ENCODE peak calls at places on chromosome 9, in seven cellular contexts. Q is pancreas, D is Peyer's patch, C is stomach, E is H9, X is PC-9, A is hepatocyte. J is an unnamed sample.

GRCh38 chr9:76904661-76905457 is 1.1 kb downstream of the PRUNE2 start:
- DNase-seq in Q (no peak), D (no peak), C (no peak), E (no peak), X (no peak), A (no peak), J (no peak)

GRCh38 chr9:105385372-105385985 is 62.4 kb upstream of the FSD1L start:
- DNase-seq in Q (no peak), D (no peak), C (no peak), E (no peak), X (no peak), A (no peak), J (peak; percentile 51)

GRCh38 chr9:70049236-70049635 is 5.6 kb downstream of the MAMDC2 start:
- DNase-seq in Q (no peak), D (no peak), C (peak; percentile 40), E (no peak), X (peak; percentile 50), A (peak; percentile 24), J (no peak)

GRCh38 chr9:114156658-114157421 is 1.5 kb downstream of the COL27A1 start:
- DNase-seq in Q (peak; percentile 51), D (no peak), C (peak; percentile 45), E (peak; percentile 55), X (no peak), A (peak; percentile 89), J (peak; percentile 7)

GRCh38 chr9:95018099-95018927 is 291.8 kb downstream of the AOPEP start:
- DNase-seq in Q (peak; percentile 46), D (no peak), C (no peak), E (no peak), X (peak; percentile 77), A (no peak), J (no peak)

GRCh38 chr9:7935666-7936065 is 136.1 kb upstream of the DMAC1 start:
- DNase-seq in Q (no peak), D (no peak), C (no peak), E (no peak), X (no peak), A (peak; percentile 8), J (peak; percentile 29)

GRCh38 chr9:35675732-35676392 is 2.1 kb downstream of the CA9 start:
- DNase-seq in Q (no peak), D (peak; percentile 60), C (peak; percentile 65), E (peak; percentile 93), X (no peak), A (peak; percentile 82), J (no peak)

GRCh38 chr9:124258765-124259272 is 1.1 kb downstream of the NEK6 start:
- DNase-seq in Q (no peak), D (peak; percentile 74), C (no peak), E (peak; percentile 55), X (no peak), A (no peak), J (no peak)

GRCh38 chr9:97848582-97849237 is 4.3 kb upstream of the FOXE1 start:
- DNase-seq in Q (no peak), D (no peak), C (no peak), E (peak; percentile 46), X (no peak), A (no peak), J (no peak)

GRCh38 chr9:130433168-130433946 is 11.4 kb upstream of the ASS1 start:
- DNase-seq in Q (no peak), D (peak; percentile 71), C (no peak), E (peak; percentile 79), X (peak; percentile 63), A (peak; percentile 79), J (no peak)

GRCh38 chr9:4837768-4838546 is 45.2 kb downstream of the RCL1 start:
- DNase-seq in Q (no peak), D (no peak), C (no peak), E (no peak), X (no peak), A (no peak), J (no peak)

GRCh38 chr9:15227491-15227890 is 79.5 kb downstream of the TTC39B start:
- DNase-seq in Q (no peak), D (no peak), C (no peak), E (no peak), X (no peak), A (no peak), J (no peak)

GRCh38 chr9:114674076-114674797 is 7.8 kb downstream of the TEX48 start:
- DNase-seq in Q (no peak), D (no peak), C (no peak), E (no peak), X (no peak), A (no peak), J (no peak)

GRCh38 chr9:81562221-81563019 is 126.9 kb downstream of the TLE1 start:
- DNase-seq in Q (peak; percentile 79), D (no peak), C (peak; percentile 62), E (no peak), X (peak; percentile 82), A (peak; percentile 35), J (no peak)

GRCh38 chr9:125028041-125028440 is 87.2 kb upstream of the GOLGA1 start:
- DNase-seq in Q (no peak), D (no peak), C (no peak), E (no peak), X (no peak), A (no peak), J (no peak)

GRCh38 chr9:93117924-93118862 is 15.9 kb downstream of the NINJ1 start:
- DNase-seq in Q (no peak), D (peak; percentile 43), C (no peak), E (no peak), X (no peak), A (no peak), J (no peak)

GRCh38 chr9:16281707-16282106 is 588.8 kb downstream of the BNC2 start:
- DNase-seq in Q (no peak), D (no peak), C (no peak), E (peak; percentile 14), X (peak; percentile 25), A (no peak), J (no peak)

GRCh38 chr9:16282718-16283117 is 587.8 kb downstream of the BNC2 start:
- DNase-seq in Q (no peak), D (no peak), C (no peak), E (peak; percentile 3), X (no peak), A (no peak), J (no peak)

GRCh38 chr9:16286160-16286559 is 584.3 kb downstream of the BNC2 start:
- DNase-seq in Q (no peak), D (no peak), C (no peak), E (peak; percentile 9), X (no peak), A (no peak), J (no peak)

GRCh38 chr9:16278420-16278999 is 592.0 kb downstream of the BNC2 start:
- DNase-seq in Q (no peak), D (no peak), C (no peak), E (peak; percentile 14), X (no peak), A (no peak), J (no peak)

DNA sequence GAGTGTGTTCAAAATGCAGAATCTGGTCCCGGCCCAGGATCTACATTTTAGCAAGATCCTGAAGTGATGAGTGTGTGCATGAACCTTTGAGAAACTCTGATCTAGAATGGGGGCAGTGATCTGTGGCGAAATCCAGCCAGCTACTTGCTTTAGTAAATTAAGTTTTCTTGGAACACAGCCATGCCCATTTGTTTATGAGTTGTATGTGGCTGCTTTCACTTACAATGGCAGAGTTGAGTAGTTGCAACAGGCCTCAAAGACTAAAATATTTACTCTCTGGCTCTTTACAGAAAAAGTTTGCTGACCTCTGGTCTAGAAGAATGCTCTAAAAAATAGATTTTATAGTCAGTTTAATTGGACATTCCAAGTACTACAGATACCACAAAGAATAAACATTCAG is 588.3 kb downstream of the BNC2 start:
- DNase-seq in Q (no peak), D (no peak), C (no peak), E (no peak), X (no peak), A (peak; percentile 33), J (no peak)
- H3K4me1 ChIP-seq in Q (no peaks in the 10 kb centered on the region), D (no peaks in the 10 kb centered on the region), C (no peaks in the 10 kb centered on the region), E (no peaks in the 10 kb centered on the region), X (peaks cover 17% of the 10 kb centered on the region), A (peaks cover 4% of the 10 kb centered on the region), J (no peaks in the 10 kb centered on the region)

DNA sequence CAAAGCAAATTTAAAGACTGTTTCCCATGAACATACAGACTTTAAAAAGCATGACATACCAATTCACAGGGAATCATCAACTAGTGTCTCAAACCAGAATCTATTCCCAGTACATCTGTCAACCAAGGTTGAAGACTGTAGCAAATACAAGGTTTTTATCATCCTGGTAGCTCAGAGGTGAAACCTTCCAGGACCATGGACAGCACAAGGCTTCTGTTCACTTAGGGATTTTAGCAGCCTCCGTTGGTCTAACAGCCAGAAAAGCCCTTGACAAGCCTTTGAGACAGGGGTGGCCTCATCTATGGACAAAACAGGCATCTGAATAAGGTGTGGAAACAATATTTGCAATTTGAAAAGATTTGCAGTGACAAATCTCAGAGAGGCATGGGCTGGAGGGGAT is 119.0 kb downstream of the TRIM32 start:
- DNase-seq in Q (no peak), D (no peak), C (no peak), E (peak; percentile 33), X (peak; percentile 9), A (peak; percentile 53), J (peak; percentile 6)
- TF ChIP-seq CTCF in Q (no peak), D (no peak), C (no peak), E (no peak), X (no peak), A (no peak), J (no peak)

DNA sequence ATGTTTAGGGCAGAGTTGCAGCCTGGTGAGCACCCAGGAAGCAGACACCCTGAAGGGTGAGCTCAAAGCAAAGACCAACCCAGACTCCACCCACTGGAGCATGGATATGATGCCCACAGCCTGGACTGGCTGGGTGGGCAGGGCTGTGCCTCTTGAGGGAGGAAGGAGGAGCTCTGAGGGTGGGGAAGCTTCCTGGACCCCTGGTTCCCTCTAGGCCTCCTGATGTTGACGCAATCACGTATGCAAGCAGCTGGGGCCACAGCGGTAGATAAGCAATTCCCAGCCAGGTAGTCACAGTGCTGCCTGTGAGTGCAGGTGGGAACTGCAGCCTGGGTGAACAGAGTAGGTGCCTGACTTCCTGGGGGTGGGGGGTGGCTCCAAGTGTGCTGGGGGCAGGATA is 271.5 kb downstream of the CDK5RAP2 start:
- DNase-seq in Q (no peak), D (no peak), C (no peak), E (peak; percentile 62), X (no peak), A (no peak), J (no peak)
- H3K4me1 ChIP-seq in Q (no peaks in the 10 kb centered on the region), D (no peaks in the 10 kb centered on the region), C (no peaks in the 10 kb centered on the region), E (peaks cover 5% of the 10 kb centered on the region), X (no peaks in the 10 kb centered on the region), A (no peaks in the 10 kb centered on the region), J (no peaks in the 10 kb centered on the region)

GRCh38 chr9:131856105-131856504 is 116.2 kb upstream of the RAPGEF1 start:
- DNase-seq in Q (no peak), D (no peak), C (no peak), E (peak; percentile 88), X (no peak), A (no peak), J (no peak)
- TF ChIP-seq CTCF in Q (no peak), D (no peak), C (no peak), E (peak; percentile 78), X (no peak), A (no peak), J (no peak)

J was measured in DND-41.